ENCODE peak calls at places on chromosomes 4 and X, in seven cellular contexts. O is CD8-positive, alpha-beta memory T cell; N is iPS DF 6.9; R is astrocyte of the spinal cord; X is GF-D8; P is stimulated activated CD4-positive, alpha-beta T cell treated with anti-CD3 and anti-CD28 coated beads, Interleukin-2, amount 100 ng/mL, for 4 hours; L is aorta. H is an unnamed sample.

GRCh38 chrX:16589826-16590225 is 60.1 kb upstream of the S100G start:
- DNase-seq in R (no peak), L (no peak), P (no peak), N (no peak), O (no peak), X (no peak), H (no peak)

GRCh38 chr4:68375667-68376559 is 26.0 kb upstream of the YTHDC1 start:
- DNase-seq in L (no peak), N (no peak), R (peak; percentile 63), P (peak; percentile 31), O (peak; percentile 12), X (peak; percentile 10), H (peak; percentile 59)

GRCh38 chrX:69556094-69557011 is 52.2 kb downstream of the NALF2 start:
- DNase-seq in P (no peak), X (no peak), N (peak; percentile 72), L (no peak), O (no peak), R (peak; percentile 3), H (no peak)

GRCh38 chrX:129653985-129654651 is 638 bp downstream of the APLN start:
- DNase-seq in L (no peak), O (no peak), R (no peak), N (no peak), X (no peak), P (no peak), H (no peak)

GRCh38 chrX:25004040-25004439 is 11.7 kb downstream of the ARX start:
- DNase-seq in L (no peak), X (no peak), O (no peak), R (no peak), P (no peak), N (no peak), H (no peak)

GRCh38 chrX:108186811-108187210 is 95.2 kb downstream of the ATG4A start:
- DNase-seq in O (no peak), X (no peak), R (peak; percentile 89), N (no peak), P (no peak), L (no peak), H (no peak)

GRCh38 chrX:47562615-47563243 is 1.7 kb downstream of the ARAF start:
- DNase-seq in L (no peak), O (no peak), N (no peak), R (peak; percentile 27), P (no peak), X (no peak), H (no peak)

GRCh38 chr4:38834570-38834969 is 22.0 kb downstream of the TLR6 start:
- DNase-seq in O (no peak), R (no peak), L (no peak), N (no peak), X (no peak), P (no peak), H (no peak)

GRCh38 chr4:33577798-33578197 is 2666.5 kb downstream of the ARAP2 start:
- DNase-seq in P (no peak), O (no peak), R (no peak), N (no peak), X (no peak), L (no peak), H (no peak)

GRCh38 chrX:124338733-124339514 is 6.5 kb downstream of the TEX13D start:
- DNase-seq in L (no peak), O (peak; percentile 31), R (no peak), P (no peak), X (no peak), N (no peak), H (peak; percentile 72)